ENCODE peak calls at places on chromosomes 12 and 14, in ten cellular contexts. V, F, B, W, C, L, O, Y, A and G are unnamed samples. For H3K4me1 and H3K9me3, the result is how much of the 10 kb centered on the place peaks cover.

GRCh38 chr14:61320806-61321384 is 484 bp upstream of the PRKCH start:
- DNase-seq in V (peak), Y (peak), A (no peak), W (no peak), L (peak), B (no peak), C (no peak), F (no peak), O (no peak), G (no peak)

GRCh38 chr12:132393991-132394949 is 64.9 kb upstream of the GALNT9 start:
- DNase-seq in V (no peak), W (no peak), O (no peak), C (no peak), F (peak), A (peak), L (no peak), Y (peak), B (no peak), G (no peak)

GRCh38 chr12:132711169-132711843 is 664 bp downstream of the PGAM5 start:
- DNase-seq in F (no peak), Y (peak), B (no peak), V (no peak), W (no peak), C (peak), L (no peak), O (peak), A (no peak), G (no peak)

GRCh38 chr14:102182901-102183619 is 43.4 kb downstream of the WDR20 start:
- DNase-seq in L (no peak), Y (no peak), O (peak), A (no peak), B (no peak), C (no peak), W (peak), F (no peak), V (no peak), G (no peak)

GRCh38 chr14:85482549-85482948 is 47.4 kb upstream of the FLRT2 start:
- DNase-seq in B (peak), Y (no peak), L (no peak), W (no peak), V (no peak), C (no peak), F (no peak), O (no peak), A (no peak), G (no peak)

GRCh38 chr12:57877876-57878275 is 31.3 kb upstream of the CTDSP2 start:
- DNase-seq in C (no peak), V (no peak), Y (no peak), F (no peak), L (no peak), B (no peak), O (no peak), W (no peak), A (no peak), G (no peak)

GRCh38 chr12:22529281-22530060 is 14.9 kb downstream of the C2CD5 start:
- DNase-seq in C (peak), V (no peak), A (peak), W (peak), O (peak), B (no peak), F (no peak), L (no peak), Y (no peak), G (no peak)

GRCh38 chr12:70648831-70649230 is 11.6 kb upstream of the PTPRB start:
- DNase-seq in O (peak), V (no peak), F (no peak), L (no peak), A (no peak), C (peak), Y (no peak), W (peak), B (no peak), G (no peak)

GRCh38 chr14:94441130-94441529 is 11.5 kb downstream of the SERPINA11 start:
- DNase-seq in L (no peak), A (no peak), C (no peak), O (no peak), V (no peak), B (no peak), F (no peak), Y (no peak), W (no peak), G (no peak)

GRCh38 chr12:85448548-85449139 is 168.6 kb downstream of the ALX1 start:
- DNase-seq in O (peak), W (no peak), V (no peak), L (no peak), B (no peak), Y (no peak), A (no peak), F (no peak), C (peak), G (no peak)

GRCh38 chr14:22982013-22982476 is 306 bp downstream of the AJUBA start:
- DNase-seq in W (no peak), B (no peak), O (no peak), A (no peak), Y (no peak), C (no peak), L (no peak), V (no peak), F (no peak), G (no peak)

GRCh38 chr12:91662021-91662420 is 479.4 kb upstream of the DCN start:
- DNase-seq in A (no peak), W (peak), B (no peak), Y (no peak), C (no peak), O (peak), V (no peak), L (no peak), F (no peak), G (no peak)

GRCh38 chr14:75492832-75493579 is 29.3 kb upstream of the BATF start:
- DNase-seq in C (no peak), A (no peak), B (no peak), O (no peak), F (no peak), V (no peak), L (no peak), Y (no peak), W (no peak), G (no peak)

GRCh38 chr14:93430889-93431670 is at the start of gene UNC79:
- DNase-seq in L (peak), F (no peak), Y (no peak), V (peak), O (peak), A (no peak), C (no peak), W (peak), B (peak), G (no peak)

GRCh38 chr12:121283841-121284240 is 12.7 kb downstream of the CAMKK2 start:
- DNase-seq in A (no peak), W (no peak), Y (no peak), B (no peak), F (no peak), C (no peak), V (no peak), O (no peak), L (no peak), G (no peak)
- H3K4me1 ChIP-seq in A (under half), W (under half), Y (under half), B (under half), F (under half), C (under half), V (under half), O (under half), L (under half), G (under half)

GRCh38 chr12:81114241-81114640 is 36.4 kb downstream of the ACSS3 start:
- DNase-seq in F (no peak), A (no peak), V (no peak), O (no peak), L (no peak), B (no peak), Y (no peak), C (no peak), W (no peak), G (no peak)
- H3K27ac ChIP-seq in F (no peak), A (no peak), V (no peak), O (no peak), L (no peak), B (no peak), Y (no peak), C (no peak), W (no peak), G (no peak)

DNA sequence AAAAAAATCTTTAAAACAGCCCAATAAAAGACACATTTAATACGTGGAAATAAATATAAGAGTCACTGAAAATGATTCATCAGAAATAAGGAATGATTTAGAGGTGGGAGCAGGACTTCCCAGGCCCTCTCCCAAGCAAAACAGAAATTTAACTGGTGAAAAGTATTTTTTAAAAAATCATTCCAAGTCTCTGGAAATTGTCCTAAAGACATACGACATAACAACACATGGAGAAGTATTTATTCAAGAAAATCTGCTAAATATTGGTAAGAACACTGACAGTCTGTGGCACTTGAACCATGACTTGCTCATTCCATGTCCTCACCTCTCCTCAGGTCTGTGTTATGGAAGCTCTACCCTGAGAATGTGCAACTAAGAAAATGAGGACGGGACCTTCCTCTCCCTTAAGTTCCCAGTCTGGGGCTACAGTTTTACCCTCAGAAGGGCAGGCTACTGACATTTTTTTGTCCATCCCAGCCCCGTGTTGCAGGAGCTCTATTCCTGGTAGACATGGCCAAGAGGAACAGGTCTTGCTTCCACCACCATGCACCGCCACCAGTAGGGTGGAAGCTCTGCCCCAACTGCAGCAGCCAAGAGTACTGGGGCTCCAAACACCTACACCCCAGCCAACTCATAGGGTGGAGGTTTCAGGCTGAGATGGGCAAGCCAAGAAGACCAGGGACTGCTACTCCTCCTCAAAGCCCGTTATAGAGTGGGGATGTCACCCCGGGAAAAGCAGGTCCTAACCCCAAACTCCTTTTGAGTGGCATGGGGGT is 193.0 kb downstream of the CRADD start:
- DNase-seq in V (no peak), W (peak), O (no peak), B (no peak), F (no peak), Y (no peak), C (no peak), A (no peak), L (no peak), G (no peak)
- H3K9me3 ChIP-seq in V (under half), W (under half), O (under half), B (under half), F (under half), Y (under half), C (under half), A (half or more), L (half or more), G (under half)

GRCh38 chr12:64180951-64181350 is 41.1 kb downstream of the KICS2 start:
- DNase-seq in O (peak), W (peak), Y (no peak), C (peak), V (no peak), F (no peak), L (peak), B (no peak), A (no peak), G (peak)

GRCh38 chr12:64173456-64173855 is 48.6 kb downstream of the KICS2 start:
- DNase-seq in W (no peak), L (no peak), F (no peak), A (no peak), C (no peak), O (no peak), V (no peak), Y (no peak), B (no peak), G (no peak)

GRCh38 chr12:64175254-64175945 is 46.7 kb downstream of the KICS2 start:
- DNase-seq in W (no peak), B (no peak), Y (no peak), L (no peak), F (no peak), A (no peak), V (no peak), C (no peak), O (peak), G (no peak)

GRCh38 chr12:64178122-64178521 is 44.0 kb downstream of the KICS2 start:
- DNase-seq in F (no peak), Y (no peak), O (peak), A (no peak), V (no peak), B (no peak), C (peak), L (no peak), W (peak), G (no peak)

GRCh38 chr12:64177001-64177400 is 45.1 kb downstream of the KICS2 start:
- DNase-seq in V (no peak), O (no peak), C (no peak), F (no peak), W (no peak), B (no peak), L (no peak), Y (no peak), A (no peak), G (no peak)
- H3K4me1 ChIP-seq in V (under half), O (under half), C (under half), F (under half), W (under half), B (under half), L (under half), Y (under half), A (under half), G (under half)

GRCh38 chr14:21084396-21084795 is 14.1 kb downstream of the ZNF219 start:
- DNase-seq in V (no peak), F (no peak), Y (no peak), O (no peak), L (no peak), A (no peak), C (no peak), B (no peak), W (no peak), G (no peak)

GRCh38 chr14:21083565-21084325 is 13.6 kb downstream of the ARHGEF40 start:
- DNase-seq in C (peak), V (no peak), L (no peak), O (no peak), Y (no peak), F (no peak), A (no peak), W (no peak), B (no peak), G (no peak)

GRCh38 chr14:21087294-21088091 is 11.0 kb downstream of the ZNF219 start:
- DNase-seq in A (no peak), Y (no peak), L (no peak), W (peak), C (peak), B (no peak), V (peak), F (no peak), O (peak), G (peak)

GRCh38 chr14:21086908-21087293 is 11.6 kb downstream of the ZNF219 start:
- DNase-seq in W (no peak), L (no peak), B (no peak), O (no peak), F (no peak), A (no peak), V (no peak), C (no peak), Y (no peak), G (no peak)

GRCh38 chr14:21084988-21085853 is 13.2 kb downstream of the ZNF219 start:
- DNase-seq in C (peak), W (peak), L (peak), F (no peak), B (no peak), V (no peak), O (peak), Y (peak), A (no peak), G (no peak)
- H3K27ac ChIP-seq in C (peak), W (peak), L (peak), F (peak), B (no peak), V (no peak), O (peak), Y (peak), A (no peak), G (peak)

GRCh38 chr12:75457191-75457590 is 23.4 kb upstream of the GLIPR1 start:
- DNase-seq in F (no peak), A (no peak), O (no peak), V (no peak), C (no peak), B (no peak), L (no peak), Y (no peak), W (no peak), G (no peak)

GRCh38 chr12:75460194-75460593 is 20.4 kb upstream of the GLIPR1 start:
- DNase-seq in F (no peak), L (no peak), C (no peak), V (no peak), W (no peak), A (no peak), Y (no peak), O (no peak), B (no peak), G (no peak)

GRCh38 chr12:75455839-75456238 is 24.7 kb upstream of the GLIPR1 start:
- DNase-seq in O (no peak), C (no peak), Y (no peak), W (no peak), V (no peak), F (no peak), L (no peak), B (no peak), A (no peak), G (no peak)

GRCh38 chr12:75459755-75460154 is 20.8 kb upstream of the GLIPR1 start:
- DNase-seq in V (no peak), C (no peak), B (no peak), L (no peak), W (no peak), A (no peak), F (no peak), Y (no peak), O (no peak), G (no peak)
- H3K9me3 ChIP-seq in V (under half), C (under half), B (under half), L (under half), W (under half), A (under half), F (under half), Y (under half), O (under half), G (under half)

GRCh38 chr12:108566452-108566851 is 4.1 kb downstream of the ISCU start:
- DNase-seq in V (no peak), O (no peak), B (no peak), Y (no peak), C (no peak), W (no peak), F (no peak), L (no peak), A (no peak), G (no peak)
- H3K4me1 ChIP-seq in V (under half), O (under half), B (under half), Y (under half), C (under half), W (under half), F (under half), L (under half), A (under half), G (under half)

GRCh38 chr12:6236641-6236940 is 36.4 kb downstream of the CD9 start:
- DNase-seq in Y (peak), W (no peak), B (no peak), O (no peak), L (no peak), A (no peak), C (no peak), V (no peak), F (no peak), G (no peak)

GRCh38 chr12:6237830-6238229 is 37.6 kb downstream of the CD9 start:
- DNase-seq in L (no peak), V (no peak), Y (no peak), F (no peak), O (no peak), A (no peak), C (no peak), B (no peak), W (no peak), G (no peak)

GRCh38 chr12:6235906-6236640 is 35.9 kb downstream of the CD9 start:
- DNase-seq in A (no peak), C (no peak), B (no peak), O (no peak), F (no peak), L (no peak), V (no peak), Y (peak), W (no peak), G (no peak)

GRCh38 chr12:6241495-6241894 is 41.3 kb downstream of the CD9 start:
- DNase-seq in F (no peak), A (no peak), O (no peak), B (peak), C (no peak), W (no peak), Y (peak), V (peak), L (peak), G (no peak)

GRCh38 chr12:6238875-6239274 is 38.7 kb downstream of the CD9 start:
- DNase-seq in L (no peak), O (no peak), W (no peak), V (no peak), F (no peak), B (no peak), A (no peak), Y (peak), C (no peak), G (no peak)
- H3K27ac ChIP-seq in L (no peak), O (no peak), W (no peak), V (no peak), F (no peak), B (no peak), A (no peak), Y (no peak), C (no peak), G (no peak)

GRCh38 chr12:129075451-129076208 is 222.4 kb downstream of the GLT1D1 start:
- DNase-seq in O (no peak), A (no peak), L (no peak), F (no peak), B (no peak), Y (no peak), V (no peak), C (no peak), W (no peak), G (no peak)
- H3K9me3 ChIP-seq in O (under half), A (under half), L (under half), F (under half), B (under half), Y (under half), V (under half), C (under half), W (under half), G (under half)